ENCODE peak calls at places on chromosomes 6 and 20, in eight cellular contexts. One of them, this sample, is unnamed. For H3K4me1, the result is how much of the 10 kb centered on the place peaks cover.

GRCh38 chr20:50270569-50270968 is 79.9 kb downstream of the CEBPB start:
- DNase-seq in uterus: no peak
- DNase-seq in lung: peak
- DNase-seq in left lung: peak
- DNase-seq in fibroblast of lung: no peak
- DNase-seq in breast epithelium: no peak
- DNase-seq in A549: no peak
- DNase-seq in GM23338: no peak
- DNase-seq in this sample: peak

GRCh38 chr6:35036828-35037095 is 104.4 kb downstream of the TCP11 start:
- DNase-seq in uterus: no peak
- DNase-seq in lung: no peak
- DNase-seq in left lung: no peak
- DNase-seq in fibroblast of lung: no peak
- DNase-seq in breast epithelium: no peak
- DNase-seq in A549: no peak
- DNase-seq in GM23338: peak
- DNase-seq in this sample: no peak

GRCh38 chr6:1125297-1125696 is 186.6 kb upstream of the FOXQ1 start:
- DNase-seq in uterus: no peak
- DNase-seq in lung: no peak
- DNase-seq in left lung: no peak
- DNase-seq in fibroblast of lung: no peak
- DNase-seq in breast epithelium: no peak
- DNase-seq in A549: no peak
- DNase-seq in GM23338: no peak
- DNase-seq in this sample: no peak

GRCh38 chr6:5078121-5078695 is 6.9 kb upstream of the PPP1R3G start:
- DNase-seq in uterus: no peak
- DNase-seq in lung: no peak
- DNase-seq in left lung: no peak
- DNase-seq in fibroblast of lung: peak
- DNase-seq in breast epithelium: no peak
- DNase-seq in A549: peak
- DNase-seq in GM23338: no peak
- DNase-seq in this sample: no peak

GRCh38 chr6:33201935-33202334 is 1.3 kb downstream of the SLC39A7 start:
- DNase-seq in uterus: no peak
- DNase-seq in lung: no peak
- DNase-seq in left lung: no peak
- DNase-seq in fibroblast of lung: no peak
- DNase-seq in breast epithelium: no peak
- DNase-seq in A549: no peak
- DNase-seq in GM23338: no peak
- DNase-seq in this sample: no peak

GRCh38 chr20:59007758-59008511 is 881 bp upstream of the CTSZ start:
- DNase-seq in uterus: no peak
- DNase-seq in lung: peak
- DNase-seq in left lung: peak
- DNase-seq in fibroblast of lung: no peak
- DNase-seq in breast epithelium: peak
- DNase-seq in A549: no peak
- DNase-seq in GM23338: peak
- DNase-seq in this sample: peak

GRCh38 chr20:32155017-32155965 is 45.8 kb downstream of the TM9SF4 start:
- DNase-seq in uterus: peak
- DNase-seq in lung: peak
- DNase-seq in left lung: peak
- DNase-seq in fibroblast of lung: peak
- DNase-seq in breast epithelium: peak
- DNase-seq in A549: peak
- DNase-seq in GM23338: peak
- DNase-seq in this sample: peak

GRCh38 chr20:34309691-34310090 is 6.5 kb upstream of the AHCY start:
- DNase-seq in uterus: no peak
- DNase-seq in lung: no peak
- DNase-seq in left lung: no peak
- DNase-seq in fibroblast of lung: no peak
- DNase-seq in breast epithelium: no peak
- DNase-seq in A549: no peak
- DNase-seq in GM23338: no peak
- DNase-seq in this sample: no peak

GRCh38 chr20:3238616-3239025 is 369 bp downstream of the SLC4A11 start:
- DNase-seq in uterus: no peak
- DNase-seq in lung: no peak
- DNase-seq in left lung: no peak
- DNase-seq in fibroblast of lung: no peak
- DNase-seq in breast epithelium: no peak
- DNase-seq in A549: no peak
- DNase-seq in GM23338: peak
- DNase-seq in this sample: no peak

GRCh38 chr20:1331801-1332453 is 3.0 kb upstream of the SDCBP2 start:
- DNase-seq in uterus: no peak
- DNase-seq in lung: peak
- DNase-seq in left lung: no peak
- DNase-seq in fibroblast of lung: no peak
- DNase-seq in breast epithelium: no peak
- DNase-seq in A549: no peak
- DNase-seq in GM23338: no peak
- DNase-seq in this sample: no peak

GRCh38 chr20:38965264-38965663 is 3.1 kb downstream of the DHX35 start:
- DNase-seq in uterus: no peak
- DNase-seq in lung: no peak
- DNase-seq in left lung: no peak
- DNase-seq in fibroblast of lung: no peak
- DNase-seq in breast epithelium: no peak
- DNase-seq in A549: no peak
- DNase-seq in GM23338: no peak
- DNase-seq in this sample: no peak

GRCh38 chr20:57426156-57426769 is 35.1 kb downstream of the RBM38 start:
- DNase-seq in uterus: no peak
- DNase-seq in lung: no peak
- DNase-seq in left lung: no peak
- DNase-seq in fibroblast of lung: no peak
- DNase-seq in breast epithelium: no peak
- DNase-seq in A549: no peak
- DNase-seq in GM23338: no peak
- DNase-seq in this sample: no peak

GRCh38 chr20:23268792-23269354 is 81.7 kb upstream of the NXT1 start:
- DNase-seq in uterus: no peak
- DNase-seq in lung: no peak
- DNase-seq in left lung: no peak
- DNase-seq in fibroblast of lung: no peak
- DNase-seq in breast epithelium: no peak
- DNase-seq in A549: peak
- DNase-seq in GM23338: no peak
- DNase-seq in this sample: no peak

GRCh38 chr6:161486903-161487531 is 213.2 kb upstream of the AGPAT4 start:
- DNase-seq in uterus: no peak
- DNase-seq in lung: no peak
- DNase-seq in left lung: no peak
- DNase-seq in fibroblast of lung: no peak
- DNase-seq in breast epithelium: no peak
- DNase-seq in A549: peak
- DNase-seq in GM23338: no peak
- DNase-seq in this sample: no peak

DNA sequence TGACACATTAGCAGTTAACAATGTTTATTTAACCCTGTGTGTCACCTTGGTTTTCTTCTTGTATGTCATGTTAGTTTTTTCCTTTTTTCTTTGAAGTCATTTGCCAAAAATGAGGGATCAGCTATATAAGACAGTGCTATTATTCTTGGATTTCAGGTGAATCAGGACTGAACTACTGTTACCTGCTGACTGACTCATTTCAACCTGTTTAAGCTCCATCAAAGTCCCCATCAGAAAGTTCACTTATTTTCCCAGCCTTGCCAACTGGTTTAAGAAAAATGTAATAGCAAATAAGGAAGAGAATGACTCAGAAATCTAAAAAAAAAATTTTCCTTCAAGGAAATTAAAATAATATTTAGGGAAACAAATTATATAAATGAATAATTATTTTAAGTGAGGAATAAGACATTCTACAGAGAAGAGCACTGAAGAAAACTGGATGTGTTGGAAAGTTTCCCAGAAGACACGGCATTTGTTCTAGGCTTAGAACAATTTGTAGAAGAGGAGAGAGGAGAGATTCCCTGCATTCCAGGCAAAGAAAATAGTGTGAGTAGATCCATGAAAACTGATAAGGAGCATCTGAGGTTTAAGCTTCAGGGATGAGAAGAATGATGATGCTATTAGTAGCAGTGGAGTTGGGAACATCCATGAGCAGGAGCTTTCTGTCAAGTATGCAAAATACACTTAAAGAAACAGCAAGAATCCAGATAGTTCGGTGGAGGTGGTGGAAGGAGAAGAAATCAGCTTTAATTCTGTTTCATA is 84.9 kb upstream of the SIM1 start:
- DNase-seq in uterus: no peak
- DNase-seq in lung: no peak
- DNase-seq in left lung: no peak
- DNase-seq in fibroblast of lung: peak
- DNase-seq in breast epithelium: no peak
- DNase-seq in A549: no peak
- DNase-seq in GM23338: no peak
- DNase-seq in this sample: no peak
- H3K4me3 ChIP-seq in uterus: no peak
- H3K4me3 ChIP-seq in lung: no peak
- H3K4me3 ChIP-seq in left lung: no peak
- H3K4me3 ChIP-seq in fibroblast of lung: no peak
- H3K4me3 ChIP-seq in breast epithelium: no peak
- H3K4me3 ChIP-seq in A549: no peak
- H3K4me3 ChIP-seq in GM23338: no peak
- H3K4me3 ChIP-seq in this sample: no peak

DNA sequence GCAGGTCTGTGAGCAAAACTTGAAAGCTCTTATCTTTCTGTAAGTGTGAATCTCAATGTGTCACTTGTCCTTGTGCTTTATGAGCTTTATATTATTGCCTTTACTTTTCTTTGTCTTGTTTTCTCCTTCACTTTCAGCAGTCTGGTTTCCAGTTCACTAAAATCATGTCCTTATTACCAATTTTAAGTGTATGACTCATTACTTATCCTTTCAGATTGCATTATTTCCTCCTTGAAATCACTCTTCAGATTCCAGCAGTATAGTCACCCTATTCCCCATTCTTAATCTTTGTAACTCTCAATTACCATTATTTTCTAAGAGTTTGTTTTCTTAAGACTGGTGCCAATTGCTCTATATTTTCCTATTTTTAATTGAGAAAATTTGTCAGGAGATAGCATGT is 117.4 kb upstream of the GRIK2 start:
- DNase-seq in uterus: no peak
- DNase-seq in lung: no peak
- DNase-seq in left lung: no peak
- DNase-seq in fibroblast of lung: no peak
- DNase-seq in breast epithelium: no peak
- DNase-seq in A549: no peak
- DNase-seq in GM23338: no peak
- DNase-seq in this sample: no peak
- H3K27ac ChIP-seq in uterus: no peak
- H3K27ac ChIP-seq in lung: no peak
- H3K27ac ChIP-seq in left lung: no peak
- H3K27ac ChIP-seq in fibroblast of lung: no peak
- H3K27ac ChIP-seq in breast epithelium: no peak
- H3K27ac ChIP-seq in A549: no peak
- H3K27ac ChIP-seq in GM23338: no peak
- H3K27ac ChIP-seq in this sample: no peak

DNA sequence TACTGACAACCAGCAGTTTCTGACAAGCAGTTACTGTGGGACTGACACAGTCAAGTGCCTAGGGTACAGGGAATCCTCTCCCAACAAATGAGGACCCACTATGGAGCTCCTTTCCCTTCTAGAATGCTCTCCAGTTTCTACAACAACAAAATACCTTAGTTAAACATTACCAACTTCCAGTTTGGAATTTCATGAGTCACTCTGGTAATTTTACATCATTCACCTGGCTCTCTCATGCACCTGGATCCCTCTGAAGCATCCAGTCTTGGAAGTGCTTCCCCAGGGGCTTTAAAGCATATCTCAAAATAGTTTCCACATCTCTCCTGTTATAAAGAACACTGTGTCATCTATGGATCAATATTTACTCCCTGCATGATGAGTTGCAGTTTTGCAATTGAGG is 286.7 kb upstream of the SPTLC3 start:
- DNase-seq in uterus: no peak
- DNase-seq in lung: no peak
- DNase-seq in left lung: no peak
- DNase-seq in fibroblast of lung: no peak
- DNase-seq in breast epithelium: no peak
- DNase-seq in A549: no peak
- DNase-seq in GM23338: peak
- DNase-seq in this sample: no peak
- H3K4me1 ChIP-seq in uterus: under half
- H3K4me1 ChIP-seq in lung: under half
- H3K4me1 ChIP-seq in left lung: under half
- H3K4me1 ChIP-seq in fibroblast of lung: under half
- H3K4me1 ChIP-seq in breast epithelium: under half
- H3K4me1 ChIP-seq in A549: under half
- H3K4me1 ChIP-seq in GM23338: under half
- H3K4me1 ChIP-seq in this sample: under half

GRCh38 chr6:28134015-28134414 is 7.7 kb upstream of the ZKSCAN8 start:
- DNase-seq in uterus: no peak
- DNase-seq in lung: no peak
- DNase-seq in left lung: no peak
- DNase-seq in fibroblast of lung: peak
- DNase-seq in breast epithelium: no peak
- DNase-seq in A549: peak
- DNase-seq in GM23338: peak
- DNase-seq in this sample: no peak

GRCh38 chr6:28136585-28137457 is 4.9 kb upstream of the ZKSCAN8 start:
- DNase-seq in uterus: peak
- DNase-seq in lung: peak
- DNase-seq in left lung: peak
- DNase-seq in fibroblast of lung: peak
- DNase-seq in breast epithelium: peak
- DNase-seq in A549: peak
- DNase-seq in GM23338: peak
- DNase-seq in this sample: peak

GRCh38 chr6:28137458-28138020 is 4.1 kb upstream of the ZKSCAN8 start:
- DNase-seq in uterus: no peak
- DNase-seq in lung: no peak
- DNase-seq in left lung: no peak
- DNase-seq in fibroblast of lung: no peak
- DNase-seq in breast epithelium: no peak
- DNase-seq in A549: no peak
- DNase-seq in GM23338: no peak
- DNase-seq in this sample: no peak

GRCh38 chr6:28134716-28135115 is 7.0 kb upstream of the ZKSCAN8 start:
- DNase-seq in uterus: no peak
- DNase-seq in lung: no peak
- DNase-seq in left lung: no peak
- DNase-seq in fibroblast of lung: no peak
- DNase-seq in breast epithelium: no peak
- DNase-seq in A549: no peak
- DNase-seq in GM23338: no peak
- DNase-seq in this sample: no peak

DNA sequence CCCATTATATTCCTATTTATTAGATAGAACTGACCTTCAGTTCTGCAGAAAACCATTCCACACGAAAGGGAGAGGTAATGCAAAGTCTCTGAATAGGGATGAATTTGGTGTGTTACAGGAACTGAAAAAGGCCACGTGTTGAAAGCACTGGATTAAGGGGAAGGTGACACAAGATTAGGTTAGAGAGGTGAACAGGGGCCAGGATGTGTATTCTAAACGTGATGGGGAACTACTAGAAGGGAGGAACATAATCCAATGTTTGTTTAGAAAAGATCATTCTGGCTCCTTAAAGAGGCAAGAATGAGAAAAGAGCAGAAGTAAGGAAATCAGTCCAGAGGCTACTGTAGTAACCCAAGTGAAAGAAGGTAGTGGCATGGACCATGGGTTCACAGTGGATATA is 6.3 kb upstream of the ZKSCAN8 start:
- DNase-seq in uterus: no peak
- DNase-seq in lung: no peak
- DNase-seq in left lung: no peak
- DNase-seq in fibroblast of lung: no peak
- DNase-seq in breast epithelium: no peak
- DNase-seq in A549: no peak
- DNase-seq in GM23338: no peak
- DNase-seq in this sample: no peak
- H3K4me3 ChIP-seq in uterus: no peak
- H3K4me3 ChIP-seq in lung: no peak
- H3K4me3 ChIP-seq in left lung: peak
- H3K4me3 ChIP-seq in fibroblast of lung: peak
- H3K4me3 ChIP-seq in breast epithelium: no peak
- H3K4me3 ChIP-seq in A549: no peak
- H3K4me3 ChIP-seq in GM23338: peak
- H3K4me3 ChIP-seq in this sample: peak